ENCODE peak calls at places on chromosomes 3 and 15, in nine cellular contexts. H is Peyer's patch, V is suprapubic skin, P is IMR-90, U is sigmoid colon, C is lower leg skin, B is esophagus squamous epithelium, W is K562, F is GM12891. M is an unnamed sample.

GRCh38 chr15:81400640-81401236 is 26.7 kb upstream of the TMC3 start:
- DNase-seq in H (no peak), V (no peak), P (peak; percentile 65), U (no peak), C (no peak), B (no peak), W (peak; percentile 47), F (peak; percentile 16), M (no peak)

GRCh38 chr15:67803299-67803698 is 22.0 kb upstream of the SKOR1 start:
- DNase-seq in H (no peak), V (no peak), P (no peak), U (no peak), C (no peak), B (no peak), W (no peak), F (no peak), M (no peak)

GRCh38 chr15:91956026-91956723 is 102.7 kb downstream of the SLCO3A1 start:
- DNase-seq in H (no peak), V (no peak), P (peak; percentile 35), U (no peak), C (no peak), B (no peak), W (no peak), F (no peak), M (no peak)

GRCh38 chr3:9869955-9870354 is 10.1 kb downstream of the CIDEC start:
- DNase-seq in H (no peak), V (no peak), P (no peak), U (no peak), C (no peak), B (no peak), W (no peak), F (no peak), M (no peak)

GRCh38 chr15:60005352-60006202 is 1.5 kb downstream of the FOXB1 start:
- DNase-seq in H (no peak), V (peak; percentile 63), P (no peak), U (no peak), C (no peak), B (no peak), W (no peak), F (no peak), M (no peak)

GRCh38 chr3:63519426-63519825 is 133.0 kb upstream of the SNTN start:
- DNase-seq in H (no peak), V (no peak), P (peak; percentile 5), U (no peak), C (no peak), B (no peak), W (no peak), F (no peak), M (no peak)

GRCh38 chr3:60463655-60464054 is 787.6 kb downstream of the FHIT start:
- DNase-seq in H (no peak), V (no peak), P (no peak), U (no peak), C (no peak), B (no peak), W (no peak), F (no peak), M (no peak)

GRCh38 chr3:64187065-64187959 is 38.0 kb downstream of the PRICKLE2 start:
- DNase-seq in H (no peak), V (peak; percentile 68), P (peak; percentile 99), U (peak; percentile 94), C (peak; percentile 58), B (no peak), W (no peak), F (no peak), M (peak; percentile 66)

GRCh38 chr3:37030573-37030972 is 37.3 kb downstream of the MLH1 start:
- DNase-seq in H (no peak), V (no peak), P (no peak), U (no peak), C (no peak), B (no peak), W (no peak), F (no peak), M (peak; percentile 47)
- TF ChIP-seq POLR2A in H (no peak), V (no peak), P (no peak), U (no peak), C (no peak), B (no peak), W (no peak), F (no peak), M (no peak)

GRCh38 chr3:122793568-122794416 is at the start of gene HSPBAP1:
- DNase-seq in H (peak; percentile 95), V (peak; percentile 96), P (peak; percentile 91), U (peak; percentile 96), C (peak; percentile 96), B (no peak), W (peak; percentile 80), F (peak; percentile 72), M (peak; percentile 94)

GRCh38 chr3:122797291-122797690 is 2.4 kb downstream of the SLC49A4 start:
- DNase-seq in H (no peak), V (no peak), P (peak; percentile 8), U (no peak), C (no peak), B (no peak), W (no peak), F (no peak), M (no peak)

GRCh38 chr3:122795674-122795969 is 753 bp downstream of the SLC49A4 start:
- DNase-seq in H (no peak), V (no peak), P (peak; percentile 2), U (no peak), C (no peak), B (no peak), W (no peak), F (no peak), M (no peak)

GRCh38 chr3:122794483-122794778 is 438 bp upstream of the SLC49A4 start:
- DNase-seq in H (no peak), V (no peak), P (peak; percentile 64), U (no peak), C (no peak), B (no peak), W (no peak), F (no peak), M (no peak)

DNA sequence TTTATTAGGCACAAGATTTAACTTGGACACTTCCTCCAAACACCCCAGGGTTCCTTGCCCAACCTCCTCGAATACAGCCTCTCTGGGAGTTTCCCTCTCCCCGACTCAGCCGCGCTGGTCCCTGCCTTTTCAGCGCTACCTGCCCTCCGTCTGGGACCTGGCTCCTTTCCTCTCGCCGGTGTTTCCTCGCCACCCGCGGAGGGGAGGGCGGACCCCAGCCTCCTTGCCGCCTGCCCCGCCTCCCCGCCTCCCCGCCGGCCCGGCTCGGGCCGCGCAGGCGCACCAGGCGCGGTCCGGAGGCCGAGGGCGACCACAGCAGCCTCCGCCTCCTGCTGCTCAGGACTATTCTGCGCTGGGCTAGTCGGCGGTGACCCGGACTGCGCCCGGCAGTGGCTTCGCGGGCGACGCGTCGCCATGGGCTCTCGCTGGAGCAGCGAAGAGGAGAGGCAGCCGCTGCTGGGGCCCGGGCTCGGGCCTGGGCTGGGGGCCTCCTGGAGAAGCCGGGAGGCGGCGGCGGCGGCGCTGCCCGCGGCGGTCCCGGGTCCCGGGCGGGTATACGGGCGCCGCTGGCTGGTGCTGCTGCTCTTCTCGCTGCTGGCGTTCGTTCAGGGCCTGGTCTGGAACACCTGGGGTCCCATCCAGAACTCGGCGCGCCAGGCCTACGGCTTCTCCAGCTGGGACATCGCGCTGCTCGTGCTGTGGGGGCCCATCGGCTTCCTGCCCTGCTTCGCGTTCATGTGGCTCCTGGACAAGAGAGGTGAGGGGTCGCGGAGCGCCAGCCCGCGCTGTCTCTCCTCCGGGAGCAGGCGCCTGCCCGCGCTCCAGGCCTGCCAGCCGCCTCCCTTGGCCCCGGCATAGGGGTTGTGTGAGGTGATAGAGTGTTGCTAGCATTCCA is at the start of gene SLC49A4:
- DNase-seq in H (peak; percentile 89), V (peak; percentile 82), P (peak; percentile 65), U (peak; percentile 80), C (peak; percentile 54), B (no peak), W (peak; percentile 90), F (peak; percentile 82), M (peak; percentile 90)
- TF ChIP-seq POLR2A in H (peak; percentile 75), V (peak; percentile 81), P (peak; percentile 71), U (no peak), C (peak; percentile 32), B (peak; percentile 78), W (peak; percentile 60), F (peak; percentile 40), M (peak; percentile 89)

GRCh38 chr3:4978966-4979400 is 254 bp upstream of the BHLHE40 start:
- DNase-seq in H (peak; percentile 95), V (peak; percentile 98), P (peak; percentile 99), U (peak; percentile 99), C (peak; percentile 95), B (peak; percentile 88), W (peak; percentile 86), F (peak; percentile 69), M (peak; percentile 97)

GRCh38 chr3:4976109-4976508 is 3.1 kb upstream of the BHLHE40 start:
- DNase-seq in H (no peak), V (no peak), P (peak; percentile 63), U (no peak), C (no peak), B (no peak), W (peak; percentile 63), F (no peak), M (peak; percentile 69)

GRCh38 chr3:4978259-4978965 is 825 bp upstream of the BHLHE40 start:
- DNase-seq in H (peak; percentile 97), V (peak; percentile 98), P (peak; percentile 97), U (peak; percentile 99), C (peak; percentile 96), B (peak; percentile 86), W (peak; percentile 90), F (peak; percentile 56), M (peak; percentile 99)

GRCh38 chr3:4977889-4978258 is 1.4 kb upstream of the BHLHE40 start:
- DNase-seq in H (no peak), V (no peak), P (no peak), U (no peak), C (no peak), B (no peak), W (no peak), F (no peak), M (no peak)

GRCh38 chr3:4977001-4977888 is 2.0 kb upstream of the BHLHE40 start:
- DNase-seq in H (peak; percentile 81), V (peak; percentile 92), P (peak; percentile 84), U (peak; percentile 91), C (peak; percentile 79), B (no peak), W (peak; percentile 86), F (no peak), M (peak; percentile 95)
- TF ChIP-seq POLR2A in H (peak; percentile 54), V (peak; percentile 32), P (peak; percentile 77), U (peak; percentile 15), C (no peak), B (peak; percentile 60), W (peak; percentile 7), F (peak; percentile 80), M (no peak)

DNA sequence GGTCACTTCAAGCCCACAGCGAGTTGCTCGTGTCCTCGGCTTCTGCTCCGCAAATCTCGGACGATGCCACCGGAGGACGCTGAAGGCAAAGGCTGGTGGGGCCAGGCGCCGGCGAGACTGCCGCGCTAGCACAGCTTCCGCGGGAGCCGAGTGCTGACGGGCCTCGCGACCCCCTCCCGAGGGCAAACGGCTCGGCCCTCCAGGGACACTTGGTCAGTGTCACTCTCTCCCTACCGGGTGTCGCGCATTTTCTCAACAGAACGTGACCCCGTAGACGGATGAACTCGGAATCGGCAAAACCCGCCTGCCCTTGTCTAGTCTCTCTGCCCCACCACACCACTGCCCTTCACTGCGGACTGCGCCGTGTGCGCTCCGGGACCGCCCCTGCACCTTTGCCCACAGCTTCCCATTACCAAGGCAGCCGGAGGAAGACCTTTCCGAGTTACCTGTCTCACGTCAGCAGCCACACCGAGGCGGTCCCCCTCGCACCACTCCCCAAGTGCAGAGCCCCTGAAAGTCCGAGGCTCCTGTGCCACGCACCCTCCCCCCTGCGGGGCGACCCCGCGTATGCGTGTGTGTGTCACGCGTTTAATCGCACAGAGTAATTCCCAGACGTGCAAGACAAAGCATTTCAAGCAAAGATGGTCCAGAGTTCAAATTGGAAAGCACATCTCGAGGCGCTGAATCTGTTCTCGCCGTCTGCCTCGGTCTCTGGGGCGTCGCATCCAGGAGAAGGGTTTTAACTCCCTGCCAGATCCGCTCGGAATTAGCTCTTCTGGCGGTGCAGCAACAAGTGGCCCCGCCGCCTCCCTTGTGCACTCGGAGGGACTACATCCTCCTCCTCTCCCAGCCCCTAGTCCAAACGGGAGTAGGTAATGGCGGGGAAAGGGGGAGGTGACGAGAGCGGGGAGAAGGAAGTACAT is 245.0 kb upstream of the TOPAZ1 start:
- DNase-seq in H (no peak), V (no peak), P (no peak), U (no peak), C (no peak), B (no peak), W (no peak), F (peak; percentile 18), M (no peak)
- TF ChIP-seq POLR2A in H (no peak), V (no peak), P (no peak), U (no peak), C (no peak), B (no peak), W (no peak), F (no peak), M (no peak)

M was measured in heart left ventricle.